ENCODE peak calls at places on chromosomes 1 and 21, in ten cellular contexts. W is fibroblast of mammary gland; R is GM23338; G is AG10803; Q is CD4-positive, CD25-positive, alpha-beta regulatory T cell; A is endodermal cell; P is small intestine; L is IMR-90; Y is foreskin fibroblast; I is fibroblast of lung. F is an unnamed sample.
A peak's percentile ranks its signal among the peaks of the same experiment; 100 is the strongest.

GRCh38 chr1:96416690-96417444 is 304.7 kb upstream of the PTBP2 start:
- DNase-seq in P (no peak), R (no peak), I (no peak), G (no peak), A (no peak), L (peak; percentile 28), Y (peak; percentile 47), Q (no peak), W (peak; percentile 25), F (no peak)

GRCh38 chr1:84298688-84299535 is 2.6 kb upstream of the SAMD13 start:
- DNase-seq in Y (peak; percentile 63), I (peak; percentile 29), Q (no peak), L (no peak), R (peak; percentile 53), A (peak; percentile 87), G (no peak), W (no peak), P (peak; percentile 68), F (peak; percentile 18)

GRCh38 chr1:167543566-167543965 is 10.0 kb downstream of the CREG1 start:
- DNase-seq in G (no peak), A (no peak), Q (no peak), Y (no peak), P (no peak), W (no peak), L (no peak), R (no peak), I (no peak), F (no peak)

GRCh38 chr1:2033165-2033564 is 14.0 kb downstream of the GABRD start:
- DNase-seq in Q (no peak), W (no peak), A (no peak), I (no peak), P (no peak), Y (no peak), G (no peak), R (no peak), L (no peak), F (no peak)

GRCh38 chr1:199135901-199136300 is 497.1 kb downstream of the PTPRC start:
- DNase-seq in G (no peak), Q (no peak), L (no peak), R (no peak), Y (no peak), A (no peak), W (no peak), I (no peak), P (no peak), F (no peak)

GRCh38 chr1:204449631-204450280 is 38.1 kb upstream of the PPP1R15B start:
- DNase-seq in R (peak; percentile 20), Q (no peak), W (no peak), I (no peak), P (peak; percentile 28), G (no peak), L (no peak), Y (no peak), A (no peak), F (no peak)

GRCh38 chr1:156150107-156151000 is 3.0 kb upstream of the SEMA4A start:
- DNase-seq in L (no peak), A (no peak), Q (no peak), G (no peak), I (no peak), P (no peak), R (peak; percentile 36), W (no peak), Y (no peak), F (no peak)

GRCh38 chr21:45254557-45254930 is 33.2 kb downstream of the POFUT2 start:
- DNase-seq in G (no peak), R (no peak), I (no peak), W (no peak), P (no peak), L (no peak), Q (no peak), A (peak; percentile 45), Y (no peak), F (no peak)

GRCh38 chr1:217622042-217622441 is 8.8 kb downstream of the GPATCH2 start:
- DNase-seq in A (no peak), Q (no peak), R (no peak), P (no peak), Y (no peak), L (no peak), W (no peak), G (no peak), I (no peak), F (no peak)

GRCh38 chr1:179143332-179143731 is 61.5 kb downstream of the TOR3A start:
- DNase-seq in W (peak; percentile 97), R (no peak), I (peak; percentile 95), A (no peak), G (peak; percentile 96), L (peak; percentile 96), P (no peak), Y (peak; percentile 89), Q (no peak), F (peak; percentile 97)

GRCh38 chr1:28329395-28330153 is 734 bp downstream of the MED18 start:
- DNase-seq in G (peak; percentile 40), R (peak; percentile 76), Q (no peak), L (peak; percentile 21), W (peak; percentile 40), Y (peak; percentile 44), P (peak; percentile 29), I (peak; percentile 34), A (peak; percentile 83), F (peak; percentile 20)

GRCh38 chr21:40680311-40680710 is 166.6 kb downstream of the DSCAM start:
- DNase-seq in P (no peak), I (no peak), W (no peak), A (no peak), Y (no peak), G (no peak), R (no peak), L (no peak), Q (no peak), F (no peak)

GRCh38 chr1:18915341-18915740 is 13.0 kb upstream of the ALDH4A1 start:
- DNase-seq in W (no peak), P (no peak), A (no peak), G (no peak), Q (no peak), L (no peak), R (no peak), Y (no peak), I (no peak), F (no peak)

DNA sequence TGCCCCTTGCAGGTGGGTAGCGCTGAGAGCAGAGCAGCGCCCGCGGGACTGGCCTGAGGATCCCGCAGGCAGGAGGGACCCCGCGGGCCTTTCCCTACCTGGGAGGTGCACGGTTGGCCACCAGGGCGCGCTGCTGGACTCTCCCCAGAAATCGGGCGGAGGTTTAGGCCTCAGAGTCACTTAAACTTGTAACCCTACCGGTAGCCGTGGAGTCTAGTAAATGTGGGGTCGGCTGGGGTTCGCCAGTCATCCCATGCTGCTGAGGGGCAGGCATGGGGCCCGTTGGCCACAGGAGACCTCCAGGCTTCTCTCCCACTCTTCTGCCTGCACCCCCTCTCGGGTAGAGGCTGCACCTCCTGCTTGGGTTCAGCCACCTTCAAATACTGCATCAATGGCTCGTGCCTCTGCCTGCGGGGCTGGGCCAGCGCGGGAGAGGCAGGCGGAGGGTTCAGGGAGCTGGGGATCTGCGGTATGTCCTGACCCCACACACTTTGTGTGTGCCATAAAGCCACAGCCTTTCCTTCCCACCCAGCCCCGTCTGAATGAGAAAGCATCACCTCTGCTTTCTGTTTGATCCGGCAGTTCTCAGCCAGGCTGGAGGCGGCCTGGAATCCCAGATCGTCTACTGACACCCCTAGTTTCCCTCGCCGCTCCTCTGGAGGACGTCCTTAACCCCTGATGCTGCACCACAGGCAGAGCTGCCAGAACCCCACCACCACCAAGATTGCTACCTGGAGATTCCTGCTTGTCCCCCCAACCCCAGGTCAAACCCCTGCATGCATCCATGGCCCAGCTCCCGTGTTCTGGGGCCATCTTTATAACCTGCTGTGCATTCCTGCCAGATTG is 12.3 kb upstream of the GSTM4 start:
- DNase-seq in G (peak; percentile 56), R (peak; percentile 96), Q (peak; percentile 70), L (peak; percentile 65), W (peak; percentile 69), I (peak; percentile 62), A (peak; percentile 97), P (peak; percentile 83), Y (peak; percentile 81), F (peak; percentile 64)
- H3K4me3 ChIP-seq in G (no peak overlapping the region), R (no peak overlapping the region), Q (no peak overlapping the region), L (no peak overlapping the region), W (no peak overlapping the region), I (no peak overlapping the region), A (no peak overlapping the region), P (no peak overlapping the region), Y (no peak overlapping the region), F (no peak overlapping the region)

GRCh38 chr1:20708057-20708456 is 9.8 kb downstream of the KIF17 start:
- DNase-seq in Q (no peak), P (no peak), A (no peak), G (no peak), Y (no peak), R (no peak), I (no peak), W (no peak), L (no peak), F (no peak)
- H3K4me3 ChIP-seq in Q (no peak overlapping the region), P (no peak overlapping the region), A (no peak overlapping the region), G (no peak overlapping the region), Y (no peak overlapping the region), R (no peak overlapping the region), I (no peak overlapping the region), W (no peak overlapping the region), L (no peak overlapping the region), F (no peak overlapping the region)

DNA sequence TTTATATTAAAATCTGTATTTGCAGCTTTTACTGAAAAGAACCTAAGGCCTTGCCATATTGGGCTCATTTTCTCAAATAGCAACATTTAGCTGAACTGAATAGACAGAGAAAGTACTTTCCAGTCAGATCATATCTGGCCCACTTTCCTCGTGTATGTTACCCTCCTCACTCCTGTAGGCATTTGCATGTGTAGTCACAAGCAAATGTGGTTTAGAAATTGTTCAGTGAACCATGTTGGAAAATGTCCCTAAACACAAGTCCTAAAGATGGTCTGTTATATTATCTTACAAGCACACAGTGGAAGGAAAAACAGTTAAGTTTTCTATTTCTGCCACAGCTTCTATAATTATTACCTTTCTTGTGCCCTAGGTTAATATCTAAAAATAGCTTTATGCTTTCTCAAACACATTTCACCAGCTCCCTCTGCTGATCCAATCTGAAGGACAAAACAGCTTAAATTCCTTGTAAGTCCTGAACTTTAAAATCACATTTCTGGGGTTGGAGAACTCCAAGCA is 606 bp upstream of the FMO4 start:
- DNase-seq in L (no peak), P (no peak), R (no peak), Y (no peak), G (no peak), W (no peak), I (no peak), A (no peak), Q (no peak), F (no peak)
- H3K4me3 ChIP-seq in L (no peak overlapping the region), P (no peak overlapping the region), R (no peak overlapping the region), Y (no peak overlapping the region), G (no peak overlapping the region), W (no peak overlapping the region), I (no peak overlapping the region), A (no peak overlapping the region), Q (peak overlapping the region; percentile 88), F (no peak overlapping the region)

GRCh38 chr1:20936216-20936615 is 149.1 kb upstream of the HP1BP3 start:
- DNase-seq in R (no peak), Y (peak; percentile 6), P (no peak), I (peak; percentile 6), L (peak; percentile 22), Q (no peak), G (no peak), A (no peak), W (no peak), F (no peak)
- H3K4me3 ChIP-seq in R (no peak overlapping the region), Y (no peak overlapping the region), P (no peak overlapping the region), I (no peak overlapping the region), L (no peak overlapping the region), Q (no peak overlapping the region), G (no peak overlapping the region), A (no peak overlapping the region), W (no peak overlapping the region), F (no peak overlapping the region)

GRCh38 chr1:244012232-244012631 is 38.9 kb upstream of the ZBTB18 start:
- DNase-seq in Q (no peak), A (peak; percentile 56), P (no peak), G (peak; percentile 49), W (peak; percentile 70), R (peak; percentile 52), Y (peak; percentile 57), I (peak; percentile 88), L (peak; percentile 78), F (peak; percentile 71)
- H3K4me3 ChIP-seq in Q (no peak overlapping the region), A (no peak overlapping the region), P (no peak overlapping the region), G (no peak overlapping the region), W (no peak overlapping the region), R (peak overlapping the region; percentile 5), Y (no peak overlapping the region), I (no peak overlapping the region), L (no peak overlapping the region), F (peak overlapping the region; percentile 20)

F was measured in astrocyte of the spinal cord.